ENCODE peak calls at places on chromosome 9, in nine cellular contexts. Y, W, U, A, R, C, S, M and G are unnamed samples.

GRCh38 chr9:134391319-134392231 is 65.3 kb downstream of the RXRA start:
- DNase-seq in Y (no peak), W (no peak), U (no peak), A (no peak), R (peak; percentile 68), C (no peak), S (no peak), M (no peak), G (no peak)

GRCh38 chr9:104983491-104983890 is 55.5 kb upstream of the ABCA1 start:
- DNase-seq in Y (no peak), W (no peak), U (no peak), A (no peak), R (no peak), C (no peak), S (no peak), M (no peak), G (no peak)

GRCh38 chr9:5112109-5112592 is 73.3 kb downstream of the INSL6 start:
- DNase-seq in Y (no peak), W (no peak), U (no peak), A (no peak), R (no peak), C (peak; percentile 8), S (no peak), M (no peak), G (no peak)

GRCh38 chr9:85200726-85201402 is 531.3 kb downstream of the NTRK2 start:
- DNase-seq in Y (peak; percentile 41), W (peak; percentile 36), U (peak; percentile 49), A (peak; percentile 25), R (no peak), C (no peak), S (peak; percentile 79), M (no peak), G (no peak)

GRCh38 chr9:126704157-126704941 is 90.6 kb downstream of the LMX1B start:
- DNase-seq in Y (peak; percentile 61), W (no peak), U (peak; percentile 63), A (no peak), R (no peak), C (peak; percentile 52), S (no peak), M (no peak), G (peak; percentile 62)

GRCh38 chr9:35495984-35496383 is 6.1 kb downstream of the RUSC2 start:
- DNase-seq in Y (no peak), W (no peak), U (no peak), A (no peak), R (no peak), C (no peak), S (no peak), M (no peak), G (no peak)

GRCh38 chr9:135524130-135524861 is 3.1 kb downstream of the LCN1 start:
- DNase-seq in Y (peak; percentile 7), W (no peak), U (peak; percentile 57), A (no peak), R (no peak), C (no peak), S (no peak), M (no peak), G (no peak)

GRCh38 chr9:122518226-122518625 is 715 bp upstream of the OR1J4 start:
- DNase-seq in Y (no peak), W (no peak), U (no peak), A (no peak), R (no peak), C (no peak), S (no peak), M (no peak), G (no peak)

GRCh38 chr9:117672397-117672796 is 31.8 kb upstream of the TLR4 start:
- DNase-seq in Y (peak; percentile 28), W (no peak), U (peak; percentile 56), A (no peak), R (no peak), C (no peak), S (no peak), M (no peak), G (no peak)

GRCh38 chr9:16870606-16871357 is at the start of gene BNC2:
- DNase-seq in Y (peak; percentile 39), W (peak; percentile 31), U (peak; percentile 52), A (peak; percentile 57), R (peak; percentile 40), C (peak; percentile 84), S (no peak), M (no peak), G (peak; percentile 53)

GRCh38 chr9:79263666-79264460 is 307.9 kb upstream of the TLE4 start:
- DNase-seq in Y (peak; percentile 15), W (no peak), U (peak; percentile 20), A (peak; percentile 44), R (no peak), C (peak; percentile 43), S (no peak), M (no peak), G (peak; percentile 19)

GRCh38 chr9:113011911-113012381 is at the start of gene ZNF883:
- DNase-seq in Y (no peak), W (peak; percentile 43), U (peak; percentile 65), A (no peak), R (peak; percentile 50), C (peak; percentile 74), S (peak; percentile 62), M (no peak), G (peak; percentile 85)

GRCh38 chr9:127470662-127471061 is 19.4 kb downstream of the LRSAM1 start:
- DNase-seq in Y (no peak), W (no peak), U (no peak), A (no peak), R (no peak), C (no peak), S (no peak), M (no peak), G (no peak)

GRCh38 chr9:124522121-124523098 is 15.2 kb upstream of the NR5A1 start:
- DNase-seq in Y (peak; percentile 13), W (no peak), U (no peak), A (no peak), R (no peak), C (no peak), S (no peak), M (no peak), G (peak; percentile 75)

GRCh38 chr9:129876815-129877214 is 41.6 kb downstream of the USP20 start:
- DNase-seq in Y (no peak), W (no peak), U (no peak), A (no peak), R (no peak), C (no peak), S (no peak), M (no peak), G (no peak)

GRCh38 chr9:129874261-129875101 is 39.2 kb downstream of the USP20 start:
- DNase-seq in Y (no peak), W (no peak), U (no peak), A (no peak), R (no peak), C (no peak), S (no peak), M (no peak), G (no peak)

GRCh38 chr9:129875687-129876395 is 40.6 kb downstream of the USP20 start:
- DNase-seq in Y (no peak), W (no peak), U (no peak), A (no peak), R (no peak), C (no peak), S (no peak), M (no peak), G (peak; percentile 97)

GRCh38 chr9:129873563-129873962 is 38.3 kb downstream of the USP20 start:
- DNase-seq in Y (no peak), W (no peak), U (no peak), A (no peak), R (no peak), C (no peak), S (no peak), M (no peak), G (no peak)

DNA sequence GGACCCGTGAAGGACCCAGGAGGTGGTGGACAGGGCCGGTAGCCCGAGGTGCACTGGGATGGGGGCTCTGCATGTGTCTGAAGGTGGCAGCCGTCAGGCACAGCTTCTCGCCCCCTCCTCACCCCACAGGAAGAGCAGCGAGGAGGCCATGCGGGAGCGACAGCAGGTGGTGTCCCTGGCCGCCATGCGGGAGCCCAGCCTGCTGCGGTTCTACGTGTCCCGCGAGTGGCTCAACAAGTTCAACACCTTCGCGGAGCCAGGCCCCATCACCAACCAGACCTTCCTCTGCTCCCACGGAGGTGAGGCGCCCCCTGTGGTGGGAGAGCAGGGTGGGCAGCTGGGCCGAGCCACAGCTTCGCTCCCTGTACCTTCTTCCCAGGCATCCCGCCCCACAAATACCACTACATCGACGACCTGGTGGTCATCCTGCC is 39.9 kb downstream of the USP20 start:
- DNase-seq in Y (no peak), W (no peak), U (no peak), A (no peak), R (no peak), C (peak; percentile 53), S (no peak), M (no peak), G (peak; percentile 55)
- TF ChIP-seq CTCF in Y (no peak), W (no peak), U (peak; percentile 42), A (no peak), R (no peak), C (peak; percentile 29), S (no peak), M (no peak), G (peak; percentile 75)

GRCh38 chr9:132126837-132127236 is 35.0 kb upstream of the NTNG2 start:
- DNase-seq in Y (no peak), W (no peak), U (no peak), A (no peak), R (no peak), C (no peak), S (no peak), M (no peak), G (no peak)

GRCh38 chr9:132125361-132125760 is 36.5 kb upstream of the NTNG2 start:
- DNase-seq in Y (no peak), W (no peak), U (no peak), A (no peak), R (no peak), C (no peak), S (no peak), M (no peak), G (no peak)

GRCh38 chr9:132125944-132126720 is 35.7 kb upstream of the NTNG2 start:
- DNase-seq in Y (no peak), W (no peak), U (no peak), A (no peak), R (no peak), C (no peak), S (no peak), M (no peak), G (no peak)

GRCh38 chr9:132129535-132129934 is 32.3 kb upstream of the NTNG2 start:
- DNase-seq in Y (no peak), W (no peak), U (no peak), A (no peak), R (no peak), C (no peak), S (no peak), M (no peak), G (peak; percentile 37)

GRCh38 chr9:132128191-132128590 is 33.7 kb upstream of the NTNG2 start:
- DNase-seq in Y (no peak), W (no peak), U (no peak), A (no peak), R (no peak), C (no peak), S (no peak), M (no peak), G (peak; percentile 43)
- H3K27me3 ChIP-seq in Y (peaks cover 60% of the 10 kb centered on the region), W (peaks cover 9% of the 10 kb centered on the region), U (peaks cover 56% of the 10 kb centered on the region), A (no peaks in the 10 kb centered on the region), R (peaks cover 100% of the 10 kb centered on the region), C (peaks cover 27% of the 10 kb centered on the region), S (no peaks in the 10 kb centered on the region), M (no peaks in the 10 kb centered on the region), G (no peaks in the 10 kb centered on the region)

GRCh38 chr9:22005700-22006605 is 3.2 kb downstream of the CDKN2B start:
- DNase-seq in Y (no peak), W (no peak), U (no peak), A (no peak), R (no peak), C (peak; percentile 21), S (no peak), M (no peak), G (no peak)
- H3K4me3 ChIP-seq in Y (no peak overlapping the region), W (peak overlapping the region; percentile 57), U (peak overlapping the region; percentile 94), A (no peak overlapping the region), R (no peak overlapping the region), C (peak overlapping the region; percentile 40), S (no peak overlapping the region), M (no peak overlapping the region), G (no peak overlapping the region)

GRCh38 chr9:109862452-109862851 is 82.5 kb downstream of the PALM2AKAP2 start:
- DNase-seq in Y (no peak), W (no peak), U (no peak), A (no peak), R (no peak), C (no peak), S (no peak), M (no peak), G (no peak)
- TF ChIP-seq CTCF in Y (no peak), W (no peak), U (no peak), A (no peak), R (no peak), C (no peak), S (no peak), M (no peak), G (no peak)